ENCODE peak calls at places on chromosome 12, in four cellular contexts. O, E, V and W are unnamed samples.

GRCh38 chr12:45660330-45660729 is 69.2 kb upstream of the ARID2 start:
- DNase-seq in O (no peak), V (no peak), E (peak), W (no peak)

GRCh38 chr12:116395381-116395780 is 117.9 kb upstream of the MED13L start:
- DNase-seq in V (no peak), E (no peak), O (no peak), W (no peak)

GRCh38 chr12:3491938-3492867 is 1.2 kb downstream of the PRMT8 start:
- DNase-seq in E (peak), O (no peak), V (peak), W (peak)

GRCh38 chr12:4943067-4943937 is 33.6 kb downstream of the KCNA1 start:
- DNase-seq in V (no peak), O (no peak), E (no peak), W (no peak)

GRCh38 chr12:108643941-108644742 is 10.4 kb upstream of the SELPLG start:
- DNase-seq in E (no peak), V (no peak), O (no peak), W (no peak)

GRCh38 chr12:53948650-53949593 is 5.8 kb upstream of the HOXC12 start:
- DNase-seq in V (no peak), E (no peak), O (no peak), W (no peak)

GRCh38 chr12:24596768-24597388 is 352.0 kb downstream of the BCAT1 start:
- DNase-seq in V (peak), E (no peak), O (no peak), W (peak)

GRCh38 chr12:103571286-103571685 is 15.8 kb upstream of the STAB2 start:
- DNase-seq in V (peak), E (no peak), O (no peak), W (peak)

GRCh38 chr12:53160000-53160399 is 20.5 kb upstream of the ZNF740 start:
- DNase-seq in E (no peak), V (no peak), O (no peak), W (no peak)

GRCh38 chr12:126117502-126117901 is 1052.3 kb downstream of the AACS start:
- DNase-seq in O (no peak), E (no peak), V (no peak), W (no peak)

GRCh38 chr12:20144341-20144740 is 224.0 kb upstream of the PDE3A start:
- DNase-seq in V (no peak), E (no peak), O (no peak), W (no peak)

GRCh38 chr12:10310926-10311705 is 3.4 kb downstream of the KLRD1 start:
- DNase-seq in O (no peak), V (no peak), E (peak), W (no peak)

GRCh38 chr12:56389215-56389850 is 26.7 kb upstream of the APOF start:
- DNase-seq in O (no peak), E (no peak), V (no peak), W (peak)